ENCODE peak calls at places on chromosome 16, in four cellular contexts. B, R, A and O are unnamed samples.

GRCh38 chr16:68993885-68994284 is 111.6 kb upstream of the HAS3 start:
- DNase-seq in B (no peak), R (peak), A (no peak), O (peak)

GRCh38 chr16:85645021-85645589 is 32.0 kb downstream of the GSE1 start:
- DNase-seq in B (no peak), R (no peak), A (no peak), O (no peak)

GRCh38 chr16:23082161-23082788 is 67.0 kb downstream of the USP31 start:
- DNase-seq in B (no peak), R (no peak), A (no peak), O (no peak)

GRCh38 chr16:11914210-11914758 is 1.5 kb downstream of the GSPT1 start:
- DNase-seq in B (no peak), R (no peak), A (no peak), O (no peak)

GRCh38 chr16:2935418-2935817 is 23.7 kb downstream of the FLYWCH1 start:
- DNase-seq in B (no peak), R (no peak), A (no peak), O (no peak)

GRCh38 chr16:22191966-22192260 is 14.2 kb upstream of the EEF2K start:
- DNase-seq in B (no peak), R (peak), A (no peak), O (no peak)

GRCh38 chr16:70396209-70396904 is 42.5 kb downstream of the ST3GAL2 start:
- DNase-seq in B (peak), R (peak), A (no peak), O (peak)

GRCh38 chr16:28951410-28951943 is 740 bp downstream of the NFATC2IP start:
- DNase-seq in B (peak), R (no peak), A (no peak), O (no peak)

GRCh38 chr16:24035127-24035842 is 199.5 kb downstream of the PRKCB start:
- DNase-seq in B (peak), R (no peak), A (no peak), O (no peak)

GRCh38 chr16:12458591-12459400 is 344.9 kb downstream of the CPPED1 start:
- DNase-seq in B (no peak), R (no peak), A (no peak), O (no peak)

GRCh38 chr16:63188076-63188771 is 1152.0 kb upstream of the CDH8 start:
- DNase-seq in B (no peak), R (no peak), A (no peak), O (no peak)

GRCh38 chr16:60230666-60231065 is 1496.5 kb upstream of the GOT2 start:
- DNase-seq in B (no peak), R (no peak), A (no peak), O (no peak)

GRCh38 chr16:30112197-30113030 is 923 bp downstream of the GDPD3 start:
- DNase-seq in B (peak), R (peak), A (no peak), O (peak)

GRCh38 chr16:17313085-17313611 is 157.6 kb downstream of the XYLT1 start:
- DNase-seq in B (no peak), R (peak), A (no peak), O (no peak)

GRCh38 chr16:18799500-18799899 is 1.8 kb downstream of the ARL6IP1 start:
- DNase-seq in B (no peak), R (no peak), A (no peak), O (no peak)

GRCh38 chr16:69833357-69833781 is 71.2 kb downstream of the WWP2 start:
- DNase-seq in B (no peak), R (peak), A (no peak), O (no peak)

GRCh38 chr16:84959045-84959576 is 52.2 kb downstream of the ZDHHC7 start:
- DNase-seq in B (peak), R (no peak), A (no peak), O (peak)

GRCh38 chr16:85402910-85403692 is 210.0 kb upstream of the GSE1 start:
- DNase-seq in B (peak), R (peak), A (no peak), O (no peak)

GRCh38 chr16:10616744-10617640 is 36.6 kb upstream of the EMP2 start:
- DNase-seq in B (no peak), R (peak), A (no peak), O (no peak)

GRCh38 chr16:66441586-66442375 is 14.7 kb downstream of the BEAN1 start:
- DNase-seq in B (no peak), R (peak), A (no peak), O (no peak)

GRCh38 chr16:51937771-51938170 is 609.2 kb downstream of the TOX3 start:
- DNase-seq in B (no peak), R (no peak), A (no peak), O (no peak)

GRCh38 chr16:75754126-75754525 is 27.8 kb upstream of the CPHXL start:
- DNase-seq in B (no peak), R (peak), A (no peak), O (no peak)

GRCh38 chr16:48299471-48299870 is 52.1 kb upstream of the ABCC11 start:
- DNase-seq in B (no peak), R (no peak), A (no peak), O (no peak)

GRCh38 chr16:11871193-11871592 is 19.9 kb upstream of the RSL1D1 start:
- DNase-seq in B (no peak), R (peak), A (no peak), O (no peak)

GRCh38 chr16:23557779-23558330 is 328 bp downstream of the UBFD1 start:
- DNase-seq in B (peak), R (peak), A (no peak), O (no peak)

GRCh38 chr16:87684711-87685404 is 80.9 kb downstream of the KLHDC4 start:
- DNase-seq in B (no peak), R (no peak), A (no peak), O (no peak)

GRCh38 chr16:2486645-2487516 is 12.0 kb downstream of the TBC1D24 start:
- DNase-seq in B (no peak), R (peak), A (peak), O (no peak)

DNA sequence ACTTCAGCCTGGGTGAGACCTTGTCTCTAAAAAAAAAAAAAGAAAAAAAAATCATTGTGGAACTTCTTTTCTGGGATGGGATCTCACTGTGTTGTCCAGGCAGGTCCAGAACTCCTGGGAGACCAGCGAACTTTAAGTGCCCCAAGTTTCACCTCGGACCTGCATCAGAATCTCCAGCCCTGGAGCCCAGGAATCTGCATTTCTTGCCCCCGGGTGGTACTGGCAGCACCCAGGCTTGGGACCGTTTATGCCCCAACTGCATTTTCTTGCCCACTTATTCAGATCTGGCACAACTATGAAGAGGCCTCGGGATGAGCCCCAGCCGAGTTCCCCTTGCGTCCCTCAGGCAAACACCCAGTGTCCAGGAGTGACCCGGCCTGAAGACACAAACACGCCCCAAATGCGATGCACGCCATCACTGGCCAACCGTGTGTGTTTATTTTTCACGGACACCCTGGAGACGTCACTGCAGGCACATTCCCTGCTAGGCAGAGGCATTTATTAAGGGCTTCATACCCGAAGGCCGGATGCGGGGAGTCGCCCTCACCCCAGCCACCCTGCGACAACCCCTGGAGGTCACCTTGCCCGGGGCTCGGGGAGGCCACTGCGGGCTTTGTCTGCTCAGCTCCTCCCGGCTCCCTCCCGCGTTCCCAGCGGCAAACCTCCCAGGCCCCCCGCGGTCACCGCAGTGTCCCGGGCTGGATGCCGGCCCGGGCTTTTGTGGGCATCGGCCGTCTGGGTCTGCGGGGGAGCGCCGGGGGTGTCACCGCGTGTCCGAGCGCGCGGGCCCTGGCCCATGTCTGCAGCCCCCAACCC is 684 bp upstream of the SPIRE2 start:
- DNase-seq in B (peak), R (peak), A (no peak), O (peak)
- TF ChIP-seq RCOR1 in B (no peak), R (no peak), A (no peak), O (no peak)

DNA sequence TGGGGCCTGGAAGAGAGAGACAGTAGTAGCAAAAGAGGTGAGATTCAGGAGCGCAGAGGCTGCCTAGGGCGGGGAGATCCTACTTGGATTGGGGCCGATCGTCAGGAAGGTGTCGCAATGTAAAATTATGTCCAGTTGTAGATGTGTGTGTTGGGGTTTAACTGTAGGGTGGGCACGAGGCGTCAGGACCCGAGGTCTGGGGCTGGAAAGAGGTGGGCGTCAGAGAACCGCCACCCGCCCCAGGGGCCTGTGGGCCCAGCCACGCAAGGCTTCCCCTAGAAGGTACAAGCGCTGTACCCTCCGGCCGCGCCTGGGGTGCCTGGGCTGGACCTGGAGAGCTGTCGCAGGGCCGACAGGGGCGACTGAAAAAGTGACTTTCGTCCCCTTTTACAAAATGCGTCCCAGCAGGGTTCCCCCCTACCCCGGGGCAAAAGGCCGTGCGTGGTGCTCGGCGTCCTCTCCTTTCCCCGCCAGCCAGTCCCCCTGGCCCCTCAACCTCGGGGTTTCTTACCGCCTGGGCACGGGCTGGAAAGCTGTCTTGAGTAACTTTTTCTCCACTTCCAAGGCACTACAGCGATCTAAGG is 2.8 kb downstream of the IRX3 start:
- DNase-seq in B (no peak), R (no peak), A (no peak), O (no peak)
- H3K4me3 ChIP-seq in B (no peak), R (no peak), A (no peak), O (peak)

GRCh38 chr16:50303605-50304466 is 37.5 kb downstream of the ADCY7 start:
- DNase-seq in B (no peak), R (peak), A (no peak), O (no peak)
- TF ChIP-seq BHLHE40 in B (no peak), R (peak), A (no peak), O (no peak)

DNA sequence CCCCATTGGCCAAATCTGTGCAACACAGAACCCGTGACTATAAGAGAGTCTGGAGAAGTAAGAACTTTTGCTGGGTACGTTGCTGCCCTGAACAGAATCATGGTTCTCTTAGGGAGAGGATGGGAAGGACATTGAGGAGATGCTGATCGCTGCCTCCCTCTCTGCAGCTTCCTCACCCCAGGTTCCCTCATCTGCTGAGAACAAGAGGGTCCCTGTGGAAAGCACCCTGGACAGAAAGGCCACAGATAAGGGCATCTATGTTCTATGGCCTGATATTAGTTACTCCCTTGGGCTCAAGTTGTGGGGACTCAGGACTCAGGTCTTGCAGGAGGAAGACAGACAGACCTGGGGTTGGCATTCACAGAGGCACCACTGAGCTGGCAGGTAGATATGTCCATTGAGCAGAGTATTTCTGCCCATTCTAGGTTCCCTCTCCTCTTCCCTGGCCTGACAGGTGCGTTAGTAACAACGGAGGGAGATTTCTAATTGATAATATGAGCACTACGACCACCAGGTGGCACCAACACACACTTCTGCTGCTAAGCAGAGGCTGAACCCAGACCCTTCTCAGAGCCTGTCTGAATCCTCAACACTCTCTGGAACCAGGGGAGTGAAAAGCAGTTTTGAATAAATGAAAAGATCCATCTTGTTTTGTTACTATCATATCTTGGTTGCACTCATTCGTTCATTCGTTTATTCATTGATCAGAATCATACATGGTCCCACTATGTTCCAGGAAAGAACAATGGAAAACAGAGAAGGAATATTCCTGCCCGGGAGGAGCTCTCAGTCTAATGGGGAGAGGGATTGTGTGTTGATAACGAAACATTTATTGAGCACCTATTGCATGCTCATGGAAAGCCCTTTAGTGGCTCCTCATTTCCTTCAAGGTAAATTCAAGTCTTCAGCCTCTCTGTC is 56.4 kb downstream of the SLC6A2 start:
- DNase-seq in B (peak), R (peak), A (no peak), O (peak)
- TF ChIP-seq RCOR1 in B (no peak), R (no peak), A (no peak), O (no peak)

GRCh38 chr16:79597775-79598174 is 2.8 kb downstream of the MAF start:
- DNase-seq in B (no peak), R (no peak), A (no peak), O (no peak)
- H3K4me3 ChIP-seq in B (no peak), R (no peak), A (no peak), O (no peak)